ENCODE peak calls at places on chromosomes 5 and 9, in four cellular contexts. X is esophagus squamous epithelium, W is thoracic aorta, C is mammary epithelial cell. D is an unnamed sample.

GRCh38 chr5:59835782-59836181 is 57.7 kb downstream of the PDE4D start:
- DNase-seq in X (no peak), W (no peak), C (no peak), D (no peak)

GRCh38 chr5:141654298-141654697 is 3.1 kb upstream of the FCHSD1 start:
- DNase-seq in X (no peak), W (no peak), C (no peak), D (peak; percentile 81)

GRCh38 chr5:99445805-99446204 is 517.0 kb upstream of the CHD1 start:
- DNase-seq in X (no peak), W (no peak), C (no peak), D (no peak)

GRCh38 chr9:112743216-112743835 is 7.2 kb upstream of the SNX30 start:
- DNase-seq in X (no peak), W (no peak), C (no peak), D (no peak)

GRCh38 chr5:174229068-174229467 is 183.6 kb downstream of the NSG2 start:
- DNase-seq in X (no peak), W (no peak), C (no peak), D (no peak)

GRCh38 chr9:118961857-118962256 is 407.4 kb downstream of the BRINP1 start:
- DNase-seq in X (no peak), W (no peak), C (peak; percentile 54), D (peak; percentile 77)

GRCh38 chr5:163696270-163696887 is 191.0 kb downstream of the MAT2B start:
- DNase-seq in X (no peak), W (no peak), C (peak; percentile 68), D (peak; percentile 85)

GRCh38 chr9:107644774-107645463 is 155.3 kb upstream of the KLF4 start:
- DNase-seq in X (no peak), W (no peak), C (no peak), D (no peak)

GRCh38 chr5:4941957-4942830 is 197.9 kb upstream of the ADAMTS16 start:
- DNase-seq in X (no peak), W (no peak), C (no peak), D (no peak)

GRCh38 chr5:41264019-41264418 is 50.7 kb upstream of the C6 start:
- DNase-seq in X (no peak), W (no peak), C (no peak), D (no peak)

DNA sequence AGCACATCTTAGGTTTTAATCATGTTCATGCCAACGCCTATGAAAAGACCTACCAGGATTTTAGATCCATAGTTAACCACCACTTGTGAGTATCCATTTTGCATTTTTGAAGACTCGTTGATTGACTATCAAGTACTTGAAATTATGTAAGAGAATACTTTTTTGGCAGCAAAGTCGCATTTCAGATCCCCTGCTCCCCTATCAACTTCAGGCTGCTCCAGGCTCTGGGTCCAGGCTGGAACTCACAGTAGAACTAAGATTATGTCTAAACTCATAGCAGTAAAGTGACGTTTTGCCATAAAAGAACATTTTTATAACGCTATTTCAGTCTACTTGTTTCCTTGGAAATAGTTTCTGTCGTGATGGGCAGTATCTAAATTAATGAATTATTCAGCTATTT is 267.7 kb downstream of the FANCC start:
- DNase-seq in X (no peak), W (no peak), C (no peak), D (no peak)
- H3K4me3 ChIP-seq in X (peak overlapping the region; percentile 59), W (peak overlapping the region; percentile 75), C (peak overlapping the region; percentile 66), D (no peak overlapping the region)

DNA sequence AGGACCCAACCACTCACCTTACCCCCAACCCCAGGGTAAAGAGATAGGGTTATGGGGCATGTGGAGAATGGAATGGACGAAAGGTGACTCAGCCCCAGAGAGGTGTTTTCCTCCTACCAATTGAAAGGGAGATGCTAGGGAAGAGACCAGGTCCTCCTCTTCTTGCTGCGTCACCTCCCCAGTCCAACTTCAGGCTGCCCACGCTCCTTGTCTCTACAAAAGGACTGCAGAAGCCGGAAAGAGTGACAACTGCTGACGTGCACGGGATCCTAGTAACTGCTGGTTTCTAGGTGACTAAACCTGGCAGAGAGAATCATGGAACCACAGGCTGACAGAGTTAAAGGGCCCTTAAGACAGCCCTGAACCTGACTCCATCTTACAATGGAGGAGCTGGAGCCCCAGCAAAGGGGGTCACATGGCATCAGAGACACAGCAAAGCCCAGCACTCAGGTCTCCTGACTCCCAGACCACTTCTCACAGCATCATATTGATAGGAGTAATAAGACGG is 2.2 kb downstream of the GPX3 start:
- DNase-seq in X (no peak), W (no peak), C (peak; percentile 36), D (peak; percentile 63)
- H3K4me3 ChIP-seq in X (peak overlapping the region; percentile 66), W (peak overlapping the region; percentile 88), C (no peak overlapping the region), D (no peak overlapping the region)

GRCh38 chr9:97984188-97985057 is 1.3 kb downstream of the ANP32B start:
- DNase-seq in X (peak; percentile 38), W (peak; percentile 38), C (peak; percentile 73), D (peak; percentile 78)

GRCh38 chr9:97986466-97986865 is 3.3 kb downstream of the ANP32B start:
- DNase-seq in X (no peak), W (no peak), C (peak; percentile 11), D (peak; percentile 6)

GRCh38 chr9:97985058-97985861 is 2.1 kb downstream of the ANP32B start:
- DNase-seq in X (no peak), W (no peak), C (peak; percentile 55), D (peak; percentile 32)

GRCh38 chr9:97990259-97990658 is 7.1 kb downstream of the ANP32B start:
- DNase-seq in X (no peak), W (no peak), C (peak; percentile 46), D (peak; percentile 66)

DNA sequence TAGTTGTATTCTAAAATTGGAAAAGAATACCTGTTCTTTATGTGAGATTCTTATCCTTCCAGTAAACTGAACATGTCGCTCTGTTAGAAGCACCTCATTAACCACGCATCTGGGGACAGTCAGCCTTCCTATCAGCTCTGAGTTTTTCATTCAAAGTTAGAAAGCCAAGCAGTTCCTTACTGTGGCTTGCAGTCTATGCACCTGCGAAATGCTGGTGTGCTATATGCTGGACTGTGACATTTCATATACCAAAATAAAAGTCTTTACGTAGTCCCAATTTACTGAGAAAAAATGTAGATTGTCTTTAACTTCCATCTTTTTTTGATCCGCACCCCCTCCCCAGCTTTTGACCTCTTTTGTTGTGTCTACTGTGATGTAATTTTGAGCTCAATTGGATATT is 4.3 kb downstream of the ANP32B start:
- DNase-seq in X (no peak), W (no peak), C (no peak), D (no peak)
- H3K4me3 ChIP-seq in X (no peak overlapping the region), W (no peak overlapping the region), C (no peak overlapping the region), D (no peak overlapping the region)

GRCh38 chr9:68978054-68978453 is 35.9 kb downstream of the PRKACG start:
- DNase-seq in X (no peak), W (no peak), C (no peak), D (no peak)

GRCh38 chr9:68973619-68974018 is 40.3 kb downstream of the PRKACG start:
- DNase-seq in X (no peak), W (no peak), C (no peak), D (no peak)

GRCh38 chr9:68974431-68974830 is 39.5 kb downstream of the PRKACG start:
- DNase-seq in X (no peak), W (no peak), C (no peak), D (no peak)

GRCh38 chr9:68974901-68975300 is 39.0 kb downstream of the PRKACG start:
- DNase-seq in X (no peak), W (no peak), C (no peak), D (no peak)

GRCh38 chr9:68975644-68976043 is 38.3 kb downstream of the PRKACG start:
- DNase-seq in X (no peak), W (no peak), C (no peak), D (no peak)
- H3K4me3 ChIP-seq in X (peak overlapping the region; percentile 1), W (peak overlapping the region; percentile 53), C (no peak overlapping the region), D (no peak overlapping the region)

GRCh38 chr9:128722380-128723351 is 1.3 kb downstream of the ZDHHC12 start:
- DNase-seq in X (no peak), W (no peak), C (no peak), D (no peak)
- H3K4me3 ChIP-seq in X (peak overlapping the region; percentile 64), W (peak overlapping the region; percentile 76), C (no peak overlapping the region), D (no peak overlapping the region)

GRCh38 chr9:32755730-32756129 is 27.6 kb upstream of the TMEM215 start:
- DNase-seq in X (no peak), W (no peak), C (no peak), D (no peak)
- H3K4me3 ChIP-seq in X (no peak overlapping the region), W (no peak overlapping the region), C (no peak overlapping the region), D (no peak overlapping the region)

GRCh38 chr9:70036641-70037040 is 7.0 kb upstream of the MAMDC2 start:
- DNase-seq in X (no peak), W (no peak), C (no peak), D (peak; percentile 35)

GRCh38 chr9:70043689-70044449 is at the start of gene MAMDC2:
- DNase-seq in X (no peak), W (no peak), C (peak; percentile 57), D (peak; percentile 17)

GRCh38 chr9:70042461-70043215 is 1.0 kb upstream of the MAMDC2 start:
- DNase-seq in X (no peak), W (no peak), C (peak; percentile 46), D (no peak)

GRCh38 chr9:70043285-70043684 is 363 bp upstream of the MAMDC2 start:
- DNase-seq in X (no peak), W (no peak), C (no peak), D (no peak)

DNA sequence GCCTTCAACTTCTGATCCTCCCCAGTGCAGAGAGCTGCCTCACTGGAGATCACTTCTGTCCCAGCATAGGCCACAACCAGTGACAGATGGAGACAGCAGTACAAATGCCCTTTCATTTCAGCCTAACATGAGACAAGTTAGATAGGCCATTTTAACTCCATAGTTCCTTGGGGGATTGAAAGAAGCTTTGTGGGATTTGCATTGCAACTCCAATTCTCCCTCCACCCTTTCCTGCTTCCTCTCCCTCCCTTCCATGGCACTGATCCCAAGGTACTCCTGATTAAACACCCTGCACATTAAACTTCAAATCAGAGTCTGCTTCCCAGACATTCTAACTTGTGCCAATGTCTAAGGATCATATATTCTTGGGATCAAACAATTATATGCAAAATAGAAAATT is 3.1 kb upstream of the MAMDC2 start:
- DNase-seq in X (no peak), W (no peak), C (no peak), D (no peak)
- H3K4me3 ChIP-seq in X (no peak overlapping the region), W (no peak overlapping the region), C (no peak overlapping the region), D (no peak overlapping the region)

GRCh38 chr5:149600932-149601331 is 19.6 kb downstream of the ARHGEF37 start:
- DNase-seq in X (no peak), W (no peak), C (no peak), D (no peak)
- H3K4me3 ChIP-seq in X (no peak overlapping the region), W (no peak overlapping the region), C (no peak overlapping the region), D (no peak overlapping the region)

GRCh38 chr9:129702563-129702962 is 37.1 kb downstream of the PRRX2 start:
- DNase-seq in X (no peak), W (no peak), C (peak; percentile 29), D (peak; percentile 86)
- H3K4me3 ChIP-seq in X (no peak overlapping the region), W (peak overlapping the region; percentile 59), C (no peak overlapping the region), D (no peak overlapping the region)